ENCODE peak calls at places on chromosomes 4 and X, in nine cellular contexts. N, V, X, U, P, B, E, K and S are unnamed samples.

GRCh38 chr4:1511441-1512041 is 105.3 kb upstream of the NKX1-1 start:
- DNase-seq in N (no peak), V (peak), X (peak), U (no peak), P (peak), B (peak), E (no peak), K (no peak), S (no peak)

GRCh38 chrX:12894074-12894691 is 12.2 kb upstream of the TLR8 start:
- DNase-seq in N (no peak), V (peak), X (peak), U (peak), P (peak), B (peak), E (peak), K (peak), S (no peak)

GRCh38 chr4:25981749-25982148 is 67.7 kb downstream of the SMIM20 start:
- DNase-seq in N (no peak), V (no peak), X (no peak), U (no peak), P (no peak), B (peak), E (no peak), K (no peak), S (no peak)

GRCh38 chr4:102535398-102536082 is 34.4 kb downstream of the NFKB1 start:
- DNase-seq in N (no peak), V (peak), X (no peak), U (peak), P (peak), B (peak), E (no peak), K (no peak), S (no peak)

GRCh38 chrX:2935364-2935748 is 6.2 kb upstream of the ARSD start:
- DNase-seq in N (no peak), V (peak), X (no peak), U (no peak), P (no peak), B (peak), E (no peak), K (no peak), S (no peak)

GRCh38 chr4:117137143-117137542 is 51.8 kb upstream of the TRAM1L1 start:
- DNase-seq in N (no peak), V (peak), X (no peak), U (peak), P (peak), B (peak), E (no peak), K (no peak), S (no peak)

GRCh38 chr4:176671532-176671931 is 121.2 kb downstream of the VEGFC start:
- DNase-seq in N (no peak), V (peak), X (no peak), U (no peak), P (peak), B (peak), E (no peak), K (no peak), S (no peak)

GRCh38 chr4:75724867-75725724 is 719 bp downstream of the USO1 start:
- DNase-seq in N (no peak), V (peak), X (peak), U (peak), P (peak), B (peak), E (peak), K (peak), S (peak)

GRCh38 chrX:17024896-17025295 is 78.4 kb downstream of the REPS2 start:
- DNase-seq in N (no peak), V (peak), X (peak), U (no peak), P (no peak), B (peak), E (no peak), K (no peak), S (no peak)

GRCh38 chrX:133171962-133172708 is 46.0 kb downstream of the TFDP3 start:
- DNase-seq in N (no peak), V (peak), X (peak), U (no peak), P (no peak), B (peak), E (no peak), K (no peak), S (no peak)

GRCh38 chrX:33330798-33331197 is 119.4 kb upstream of the DMD start:
- DNase-seq in N (no peak), V (no peak), X (no peak), U (no peak), P (peak), B (no peak), E (no peak), K (no peak), S (no peak)

GRCh38 chrX:2690856-2691542 is at the start of gene CD99:
- DNase-seq in N (no peak), V (peak), X (peak), U (peak), P (peak), B (peak), E (peak), K (peak), S (no peak)